ENCODE peak calls at places on chromosomes 4 and X, in eight cellular contexts. M is B cell; A is Calu3; Z is ovary; V is islet precursor cell; D is H9; H is activated CD8-positive, alpha-beta T cell treated with anti-CD3 and anti-CD28 coated beads, Interleukin-2, amount 10 ng/mL, durations not matched to agents 7 days and 5 days; X is CD4-positive, alpha-beta T cell. Q is an unnamed sample.
A peak's percentile ranks its signal among the peaks of the same experiment; 100 is the strongest.

GRCh38 chrX:66162331-66162822 is 1.7 kb upstream of the HEPH start:
- DNase-seq in M (no peak), A (no peak), Z (no peak), V (no peak), D (no peak), H (no peak), X (no peak), Q (no peak)

GRCh38 chr4:137587796-137588195 is 55.5 kb upstream of the PCDH18 start:
- DNase-seq in M (no peak), A (no peak), Z (no peak), V (peak; percentile 62), D (no peak), H (no peak), X (no peak), Q (no peak)

GRCh38 chr4:183297675-183298074 is 22.4 kb downstream of the CLDN22 start:
- DNase-seq in M (no peak), A (no peak), Z (no peak), V (no peak), D (no peak), H (no peak), X (no peak), Q (no peak)

GRCh38 chrX:34563061-34563460 is 94.0 kb downstream of the TMEM47 start:
- DNase-seq in M (no peak), A (no peak), Z (no peak), V (peak; percentile 58), D (no peak), H (no peak), X (no peak), Q (no peak)

GRCh38 chr4:38723726-38724506 is 58.9 kb downstream of the TLR10 start:
- DNase-seq in M (no peak), A (peak; percentile 6), Z (no peak), V (peak; percentile 74), D (no peak), H (no peak), X (no peak), Q (no peak)

GRCh38 chrX:152733261-152733975 is at the start of the genes CSAG1 and MAGEA12:
- DNase-seq in M (no peak), A (no peak), Z (no peak), V (no peak), D (no peak), H (no peak), X (no peak), Q (peak; percentile 73)

GRCh38 chr4:184253072-184253420 is 35.4 kb upstream of the ENPP6 start:
- DNase-seq in M (no peak), A (no peak), Z (no peak), V (no peak), D (no peak), H (peak; percentile 14), X (no peak), Q (no peak)

GRCh38 chr4:86482296-86482695 is 111.8 kb upstream of the PTPN13 start:
- DNase-seq in M (no peak), A (no peak), Z (no peak), V (no peak), D (no peak), H (no peak), X (no peak), Q (no peak)

GRCh38 chrX:110286126-110286525 is 31.8 kb downstream of the AMMECR1 start:
- DNase-seq in M (no peak), A (peak; percentile 28), Z (no peak), V (no peak), D (no peak), H (no peak), X (no peak), Q (no peak)

GRCh38 chrX:4830880-4831557 is 1117.6 kb upstream of the PRKX start:
- DNase-seq in M (no peak), A (peak; percentile 53), Z (no peak), V (peak; percentile 60), D (no peak), H (no peak), X (no peak), Q (no peak)

GRCh38 chr4:121829511-121829910 is 5.8 kb upstream of the CCNA2 start:
- DNase-seq in M (no peak), A (no peak), Z (no peak), V (no peak), D (no peak), H (no peak), X (no peak), Q (no peak)

GRCh38 chrX:34809096-34809495 is 133.5 kb upstream of the FAM47B start:
- DNase-seq in M (no peak), A (no peak), Z (no peak), V (no peak), D (no peak), H (no peak), X (no peak), Q (no peak)

GRCh38 chrX:15674514-15674898 is 9.9 kb upstream of the CLTRN start:
- DNase-seq in M (peak; percentile 94), A (peak; percentile 87), Z (peak; percentile 98), V (no peak), D (no peak), H (peak; percentile 87), X (peak; percentile 76), Q (peak; percentile 68)

GRCh38 chr4:4574792-4575191 is 32.9 kb upstream of the STX18 start:
- DNase-seq in M (peak; percentile 58), A (peak; percentile 16), Z (peak; percentile 80), V (peak; percentile 80), D (peak; percentile 47), H (peak; percentile 23), X (peak; percentile 34), Q (no peak)

GRCh38 chr4:182189107-182189878 is 53.9 kb upstream of the TENM3 start:
- DNase-seq in M (no peak), A (peak; percentile 15), Z (no peak), V (peak; percentile 83), D (no peak), H (no peak), X (no peak), Q (no peak)

GRCh38 chrX:46770006-46770816 is 11.3 kb upstream of the SLC9A7 start:
- DNase-seq in M (no peak), A (no peak), Z (no peak), V (no peak), D (no peak), H (no peak), X (no peak), Q (no peak)

GRCh38 chr4:7857238-7857701 is 82.4 kb downstream of the AFAP1 start:
- DNase-seq in M (no peak), A (no peak), Z (no peak), V (no peak), D (no peak), H (no peak), X (no peak), Q (no peak)

GRCh38 chr4:137994858-137995257 is 247.3 kb downstream of the SLC7A11 start:
- DNase-seq in M (no peak), A (no peak), Z (no peak), V (no peak), D (no peak), H (no peak), X (no peak), Q (no peak)

GRCh38 chr4:52633846-52634245 is 25.3 kb downstream of the USP46 start:
- DNase-seq in M (no peak), A (no peak), Z (no peak), V (no peak), D (no peak), H (no peak), X (no peak), Q (no peak)

GRCh38 chrX:30161043-30161442 is 54.3 kb upstream of the MAGEB2 start:
- DNase-seq in M (no peak), A (no peak), Z (no peak), V (no peak), D (no peak), H (no peak), X (no peak), Q (no peak)

GRCh38 chrX:115912372-115912897 is 258.1 kb upstream of the AGTR2 start:
- DNase-seq in M (peak; percentile 21), A (no peak), Z (no peak), V (no peak), D (peak; percentile 62), H (no peak), X (no peak), Q (no peak)

GRCh38 chrX:1164322-1165288 is 47.8 kb downstream of the CRLF2 start:
- DNase-seq in M (peak; percentile 17), A (no peak), Z (no peak), V (peak; percentile 72), D (peak; percentile 50), H (no peak), X (no peak), Q (no peak)

GRCh38 chr4:48706741-48707140 is 73.3 kb downstream of the FRYL start:
- DNase-seq in M (no peak), A (peak; percentile 18), Z (no peak), V (no peak), D (no peak), H (no peak), X (no peak), Q (no peak)

GRCh38 chr4:26152051-26152450 is 168.8 kb upstream of the RBPJ start:
- DNase-seq in M (no peak), A (no peak), Z (no peak), V (no peak), D (no peak), H (no peak), X (no peak), Q (peak; percentile 11)

GRCh38 chr4:72448231-72448630 is 120.8 kb downstream of the ADAMTS3 start:
- DNase-seq in M (no peak), A (no peak), Z (no peak), V (no peak), D (no peak), H (no peak), X (no peak), Q (no peak)

GRCh38 chr4:1210241-1210841 is 38.0 kb upstream of the SPON2 start:
- DNase-seq in M (no peak), A (no peak), Z (peak; percentile 51), V (no peak), D (no peak), H (no peak), X (no peak), Q (no peak)

GRCh38 chr4:52299120-52299519 is 248.0 kb downstream of the SPATA18 start:
- DNase-seq in M (no peak), A (no peak), Z (no peak), V (no peak), D (no peak), H (no peak), X (no peak), Q (no peak)

GRCh38 chrX:18390941-18391538 is 34.4 kb upstream of the CDKL5 start:
- DNase-seq in M (peak; percentile 74), A (peak; percentile 45), Z (peak; percentile 75), V (peak; percentile 63), D (peak; percentile 31), H (peak; percentile 68), X (peak; percentile 54), Q (peak; percentile 32)

GRCh38 chr4:128525939-128526630 is 238.5 kb upstream of the PGRMC2 start:
- DNase-seq in M (no peak), A (peak; percentile 15), Z (no peak), V (no peak), D (no peak), H (no peak), X (no peak), Q (no peak)

GRCh38 chr4:3848323-3848722 is 82.1 kb downstream of the ADRA2C start:
- DNase-seq in M (no peak), A (no peak), Z (no peak), V (no peak), D (no peak), H (no peak), X (no peak), Q (no peak)

GRCh38 chr4:147984065-147984777 is 252.3 kb downstream of the ARHGAP10 start:
- DNase-seq in M (peak; percentile 8), A (peak; percentile 13), Z (no peak), V (peak; percentile 80), D (peak; percentile 83), H (peak; percentile 57), X (no peak), Q (peak; percentile 32)

GRCh38 chr4:176793060-176793605 is 411 bp upstream of the VEGFC start:
- DNase-seq in M (no peak), A (no peak), Z (no peak), V (no peak), D (no peak), H (no peak), X (no peak), Q (no peak)

GRCh38 chrX:123277347-123277746 is 93.3 kb downstream of the GRIA3 start:
- DNase-seq in M (no peak), A (no peak), Z (no peak), V (no peak), D (no peak), H (no peak), X (no peak), Q (no peak)

GRCh38 chrX:36961590-36961989 is 46.6 kb upstream of the FAM47C start:
- DNase-seq in M (no peak), A (peak; percentile 42), Z (no peak), V (peak; percentile 48), D (peak; percentile 31), H (no peak), X (no peak), Q (no peak)

Q was measured in NCI-H2029.